ENCODE peak calls at places on chromosome 14, in four cellular contexts. F, W, R and A are unnamed samples.

GRCh38 chr14:34931206-34931605 is 51.6 kb upstream of the SRP54 start:
- DNase-seq in R (no peak), W (no peak), F (no peak), A (no peak)

GRCh38 chr14:77000340-77001235 is 27.9 kb downstream of the IRF2BPL start:
- DNase-seq in F (no peak), W (no peak), R (peak; percentile 37), A (no peak)

GRCh38 chr14:21072781-21073339 is 2.8 kb downstream of the ARHGEF40 start:
- DNase-seq in R (no peak), F (no peak), W (no peak), A (no peak)

GRCh38 chr14:76953196-76953945 is 75.1 kb downstream of the IRF2BPL start:
- DNase-seq in R (peak; percentile 22), F (peak; percentile 94), W (peak; percentile 84), A (no peak)

GRCh38 chr14:64186231-64187129 is 107.7 kb downstream of the ESR2 start:
- DNase-seq in R (no peak), W (no peak), F (no peak), A (no peak)

GRCh38 chr14:24426912-24427536 is 2.4 kb downstream of the CBLN3 start:
- DNase-seq in W (peak; percentile 58), F (no peak), R (no peak), A (peak; percentile 93)

GRCh38 chr14:79467837-79468236 is 743.5 kb downstream of the DIO2 start:
- DNase-seq in W (no peak), R (no peak), F (peak; percentile 41), A (no peak)

GRCh38 chr14:55071870-55072640 is 20.6 kb downstream of the MAPK1IP1L start:
- DNase-seq in R (peak; percentile 79), F (no peak), W (peak; percentile 83), A (peak; percentile 26)

GRCh38 chr14:65249471-65250161 is 147.3 kb upstream of the MAX start:
- DNase-seq in F (no peak), W (no peak), R (no peak), A (no peak)

GRCh38 chr14:36580856-36581831 is 1.3 kb downstream of the NKX2-8 start:
- DNase-seq in R (no peak), F (peak; percentile 72), W (no peak), A (no peak)

GRCh38 chr14:70018713-70019201 is 139.5 kb downstream of the SMOC1 start:
- DNase-seq in R (peak; percentile 18), W (no peak), F (no peak), A (no peak)